ENCODE peak calls at places on chromosomes 5 and 9, in six cellular contexts. N is IMR-90, Q is H9, C is H1, M is neuronal stem cell, V is mesenchymal stem cell. U is an unnamed sample.

GRCh38 chr5:143968071-143968878 is 156.3 kb downstream of the HMHB1 start:
- DNase-seq in N (peak; percentile 78), Q (no peak), C (no peak), M (peak; percentile 23), V (peak; percentile 64), U (peak; percentile 19)

GRCh38 chr5:168064933-168065622 is 226.4 kb upstream of the WWC1 start:
- DNase-seq in N (no peak), Q (no peak), C (no peak), M (no peak), V (no peak), U (no peak)

GRCh38 chr9:98536542-98537173 is 172.1 kb downstream of the GABBR2 start:
- DNase-seq in N (no peak), Q (peak; percentile 76), C (peak; percentile 79), M (no peak), V (no peak), U (peak; percentile 30)

GRCh38 chr9:96122255-96122654 is 179.7 kb downstream of the HSD17B3 start:
- DNase-seq in N (no peak), Q (no peak), C (no peak), M (no peak), V (no peak), U (no peak)

GRCh38 chr9:93450817-93451761 is at the start of gene FAM120A:
- DNase-seq in N (peak; percentile 70), Q (peak; percentile 51), C (peak; percentile 75), M (peak; percentile 74), V (peak; percentile 79), U (peak; percentile 69)

GRCh38 chr9:92292338-92293074 is 991 bp downstream of the IARS1 start:
- DNase-seq in N (peak; percentile 24), Q (no peak), C (no peak), M (no peak), V (peak; percentile 50), U (peak; percentile 11)

GRCh38 chr5:155259648-155260047 is 246.1 kb downstream of the KIF4B start:
- DNase-seq in N (no peak), Q (no peak), C (no peak), M (no peak), V (no peak), U (no peak)

GRCh38 chr9:114906922-114907571 is 23.3 kb downstream of the TNFSF8 start:
- DNase-seq in N (peak; percentile 61), Q (peak; percentile 87), C (peak; percentile 54), M (peak; percentile 51), V (peak; percentile 68), U (peak; percentile 71)

GRCh38 chr5:147675168-147675567 is 107.4 kb downstream of the JAKMIP2 start:
- DNase-seq in N (no peak), Q (no peak), C (no peak), M (no peak), V (no peak), U (no peak)

GRCh38 chr9:135705376-135705775 is 3.4 kb downstream of the KCNT1 start:
- DNase-seq in N (no peak), Q (no peak), C (no peak), M (no peak), V (no peak), U (no peak)

GRCh38 chr9:33042528-33042927 is 17.5 kb downstream of the DNAJA1 start:
- DNase-seq in N (no peak), Q (no peak), C (no peak), M (no peak), V (no peak), U (peak; percentile 38)

GRCh38 chr9:91948423-91949292 is 1.4 kb downstream of the ROR2 start:
- DNase-seq in N (peak; percentile 57), Q (peak; percentile 77), C (peak; percentile 81), M (peak; percentile 69), V (peak; percentile 69), U (peak; percentile 6)

GRCh38 chr9:112881366-112881765 is 9.3 kb downstream of the SLC46A2 start:
- DNase-seq in N (peak; percentile 81), Q (no peak), C (no peak), M (no peak), V (peak; percentile 15), U (peak; percentile 77)

GRCh38 chr5:172002310-172002709 is 4.1 kb downstream of the FBXW11 start:
- DNase-seq in N (no peak), Q (no peak), C (no peak), M (no peak), V (peak; percentile 42), U (no peak)

GRCh38 chr9:133793471-133793870 is 55.3 kb upstream of the SARDH start:
- DNase-seq in N (no peak), Q (no peak), C (no peak), M (no peak), V (no peak), U (no peak)

GRCh38 chr9:81893929-81894328 is 34.3 kb upstream of the SPATA31D4 start:
- DNase-seq in N (peak; percentile 69), Q (no peak), C (no peak), M (no peak), V (peak; percentile 26), U (no peak)

GRCh38 chr5:139669681-139670368 is 21.7 kb downstream of the CXXC5 start:
- DNase-seq in N (no peak), Q (no peak), C (no peak), M (no peak), V (no peak), U (no peak)

GRCh38 chr5:139641116-139642080 is 6.8 kb upstream of the CXXC5 start:
- DNase-seq in N (no peak), Q (no peak), C (peak; percentile 50), M (no peak), V (no peak), U (no peak)

GRCh38 chr9:107883496-107884120 is 394.0 kb upstream of the KLF4 start:
- DNase-seq in N (no peak), Q (no peak), C (no peak), M (no peak), V (peak; percentile 24), U (peak; percentile 22)

GRCh38 chr5:140130949-140131733 is 5.4 kb downstream of the IGIP start:
- DNase-seq in N (no peak), Q (no peak), C (no peak), M (no peak), V (no peak), U (no peak)

GRCh38 chr5:64206653-64207052 is 41.0 kb downstream of the RNF180 start:
- DNase-seq in N (no peak), Q (peak; percentile 26), C (no peak), M (no peak), V (no peak), U (peak; percentile 89)

GRCh38 chr5:151082274-151082902 is 1.6 kb upstream of the TNIP1 start:
- DNase-seq in N (peak; percentile 37), Q (peak; percentile 57), C (no peak), M (peak; percentile 17), V (peak; percentile 75), U (no peak)

GRCh38 chr5:139660916-139661814 is 13.0 kb downstream of the CXXC5 start:
- DNase-seq in N (peak; percentile 95), Q (no peak), C (no peak), M (no peak), V (peak; percentile 97), U (peak; percentile 81)

GRCh38 chr5:91052977-91053732 is 330.0 kb downstream of the ARRDC3 start:
- DNase-seq in N (no peak), Q (no peak), C (no peak), M (no peak), V (peak; percentile 40), U (no peak)

GRCh38 chr9:13054381-13054780 is 225.1 kb downstream of the MPDZ start:
- DNase-seq in N (no peak), Q (no peak), C (no peak), M (no peak), V (no peak), U (no peak)

GRCh38 chr5:80653497-80653896 is 955 bp upstream of the MSH3 start:
- DNase-seq in N (no peak), Q (no peak), C (no peak), M (no peak), V (no peak), U (no peak)

GRCh38 chr9:87578625-87579024 is 81.0 kb downstream of the DAPK1 start:
- DNase-seq in N (no peak), Q (no peak), C (no peak), M (no peak), V (peak; percentile 75), U (no peak)

GRCh38 chr9:132546148-132547051 is 36.0 kb upstream of the BARHL1 start:
- DNase-seq in N (no peak), Q (peak; percentile 74), C (peak; percentile 90), M (peak; percentile 43), V (peak; percentile 49), U (no peak)

GRCh38 chr9:35962126-35962906 is 4.4 kb upstream of the OR2S2 start:
- DNase-seq in N (peak; percentile 85), Q (peak; percentile 90), C (peak; percentile 55), M (no peak), V (peak; percentile 36), U (peak; percentile 68)

GRCh38 chr9:124567362-124567761 is 60.2 kb upstream of the NR5A1 start:
- DNase-seq in N (no peak), Q (no peak), C (no peak), M (no peak), V (no peak), U (peak; percentile 52)
- H3K14ac ChIP-seq in N (no peak overlapping the region), Q (no peak overlapping the region), C (no peak overlapping the region), M (no peak overlapping the region), V (no peak overlapping the region), U (no peak overlapping the region)

GRCh38 chr5:30725053-30725452 is 468.4 kb upstream of the CDH6 start:
- DNase-seq in N (no peak), Q (no peak), C (no peak), M (no peak), V (no peak), U (no peak)
- H3K14ac ChIP-seq in N (no peak overlapping the region), Q (no peak overlapping the region), C (no peak overlapping the region), M (no peak overlapping the region), V (no peak overlapping the region), U (no peak overlapping the region)

GRCh38 chr9:84238652-84239051 is 101.9 kb downstream of the SLC28A3 start:
- DNase-seq in N (no peak), Q (no peak), C (peak; percentile 48), M (no peak), V (no peak), U (no peak)

GRCh38 chr9:84239341-84239740 is 101.2 kb downstream of the SLC28A3 start:
- DNase-seq in N (peak; percentile 13), Q (no peak), C (no peak), M (no peak), V (no peak), U (no peak)

GRCh38 chr9:84241817-84242356 is 98.7 kb downstream of the SLC28A3 start:
- DNase-seq in N (no peak), Q (no peak), C (no peak), M (no peak), V (no peak), U (no peak)
- H3K14ac ChIP-seq in N (no peak overlapping the region), Q (no peak overlapping the region), C (no peak overlapping the region), M (no peak overlapping the region), V (no peak overlapping the region), U (no peak overlapping the region)

GRCh38 chr9:137277329-137278041 is at the start of gene TOR4A:
- DNase-seq in N (peak; percentile 86), Q (peak; percentile 92), C (peak; percentile 86), M (no peak), V (peak; percentile 93), U (no peak)

GRCh38 chr9:137278913-137279711 is 1.6 kb downstream of the TOR4A start:
- DNase-seq in N (no peak), Q (peak; percentile 42), C (no peak), M (no peak), V (no peak), U (no peak)

GRCh38 chr9:137276757-137277328 is 683 bp upstream of the TOR4A start:
- DNase-seq in N (peak; percentile 38), Q (peak; percentile 71), C (peak; percentile 68), M (no peak), V (peak; percentile 81), U (no peak)

GRCh38 chr9:137279741-137280477 is 2.4 kb downstream of the TOR4A start:
- DNase-seq in N (no peak), Q (peak; percentile 38), C (peak; percentile 55), M (no peak), V (no peak), U (no peak)

GRCh38 chr9:137278061-137278912 is 761 bp downstream of the TOR4A start:
- DNase-seq in N (no peak), Q (peak; percentile 60), C (peak; percentile 77), M (no peak), V (no peak), U (no peak)
- H3K14ac ChIP-seq in N (peak overlapping the region; percentile 58), Q (no peak overlapping the region), C (no peak overlapping the region), M (no peak overlapping the region), V (peak overlapping the region; percentile 90), U (peak overlapping the region; percentile 83)